ENCODE peak calls at places on chromosomes 11 and 22, in eight cellular contexts. One of them, this sample, is unnamed.

GRCh38 chr22:38947321-38948112 is 9.9 kb upstream of the APOBEC3A start:
- DNase-seq in HepG2: no peak
- DNase-seq in stomach: no peak
- DNase-seq in Peyer's patch: no peak
- DNase-seq in tibial nerve: no peak
- DNase-seq in body of pancreas: peak; percentile 31
- DNase-seq in transverse colon: peak; percentile 11
- DNase-seq in A549: no peak
- DNase-seq in this sample: no peak

GRCh38 chr22:42848941-42849340 is 8.1 kb downstream of the ARFGAP3 start:
- DNase-seq in HepG2: no peak
- DNase-seq in stomach: no peak
- DNase-seq in Peyer's patch: no peak
- DNase-seq in tibial nerve: no peak
- DNase-seq in body of pancreas: peak; percentile 44
- DNase-seq in transverse colon: no peak
- DNase-seq in A549: no peak
- DNase-seq in this sample: no peak

GRCh38 chr11:22340803-22341581 is 2.8 kb downstream of the SLC17A6 start:
- DNase-seq in HepG2: no peak
- DNase-seq in stomach: no peak
- DNase-seq in Peyer's patch: no peak
- DNase-seq in tibial nerve: no peak
- DNase-seq in body of pancreas: no peak
- DNase-seq in transverse colon: no peak
- DNase-seq in A549: no peak
- DNase-seq in this sample: no peak

GRCh38 chr11:31764766-31765165 is 46.4 kb downstream of the PAX6 start:
- DNase-seq in HepG2: no peak
- DNase-seq in stomach: no peak
- DNase-seq in Peyer's patch: no peak
- DNase-seq in tibial nerve: no peak
- DNase-seq in body of pancreas: no peak
- DNase-seq in transverse colon: no peak
- DNase-seq in A549: no peak
- DNase-seq in this sample: no peak

GRCh38 chr11:93370260-93370659 is 39.7 kb downstream of the DEUP1 start:
- DNase-seq in HepG2: no peak
- DNase-seq in stomach: no peak
- DNase-seq in Peyer's patch: no peak
- DNase-seq in tibial nerve: no peak
- DNase-seq in body of pancreas: no peak
- DNase-seq in transverse colon: no peak
- DNase-seq in A549: no peak
- DNase-seq in this sample: no peak

GRCh38 chr11:100965346-100965745 is 164.3 kb downstream of the PGR start:
- DNase-seq in HepG2: no peak
- DNase-seq in stomach: no peak
- DNase-seq in Peyer's patch: no peak
- DNase-seq in tibial nerve: no peak
- DNase-seq in body of pancreas: no peak
- DNase-seq in transverse colon: no peak
- DNase-seq in A549: no peak
- DNase-seq in this sample: no peak

GRCh38 chr22:17782621-17783020 is 8.4 kb upstream of the BID start:
- DNase-seq in HepG2: no peak
- DNase-seq in stomach: no peak
- DNase-seq in Peyer's patch: no peak
- DNase-seq in tibial nerve: no peak
- DNase-seq in body of pancreas: no peak
- DNase-seq in transverse colon: peak; percentile 57
- DNase-seq in A549: no peak
- DNase-seq in this sample: no peak

GRCh38 chr22:43428005-43428485 is 16.2 kb downstream of the MPPED1 start:
- DNase-seq in HepG2: no peak
- DNase-seq in stomach: no peak
- DNase-seq in Peyer's patch: no peak
- DNase-seq in tibial nerve: no peak
- DNase-seq in body of pancreas: no peak
- DNase-seq in transverse colon: no peak
- DNase-seq in A549: no peak
- DNase-seq in this sample: no peak

GRCh38 chr11:71446942-71447688 is 1.1 kb downstream of the DHCR7 start:
- DNase-seq in HepG2: peak; percentile 73
- DNase-seq in stomach: no peak
- DNase-seq in Peyer's patch: no peak
- DNase-seq in tibial nerve: peak; percentile 62
- DNase-seq in body of pancreas: peak; percentile 41
- DNase-seq in transverse colon: peak; percentile 28
- DNase-seq in A549: peak; percentile 18
- DNase-seq in this sample: no peak

GRCh38 chr11:71449596-71449995 is 1.4 kb upstream of the DHCR7 start:
- DNase-seq in HepG2: no peak
- DNase-seq in stomach: no peak
- DNase-seq in Peyer's patch: no peak
- DNase-seq in tibial nerve: no peak
- DNase-seq in body of pancreas: no peak
- DNase-seq in transverse colon: no peak
- DNase-seq in A549: no peak
- DNase-seq in this sample: no peak

GRCh38 chr11:71450507-71450906 is 2.3 kb upstream of the DHCR7 start:
- DNase-seq in HepG2: no peak
- DNase-seq in stomach: no peak
- DNase-seq in Peyer's patch: no peak
- DNase-seq in tibial nerve: no peak
- DNase-seq in body of pancreas: no peak
- DNase-seq in transverse colon: no peak
- DNase-seq in A549: no peak
- DNase-seq in this sample: no peak

GRCh38 chr11:71447791-71448256 is 369 bp downstream of the DHCR7 start:
- DNase-seq in HepG2: no peak
- DNase-seq in stomach: peak; percentile 41
- DNase-seq in Peyer's patch: peak; percentile 37
- DNase-seq in tibial nerve: no peak
- DNase-seq in body of pancreas: no peak
- DNase-seq in transverse colon: peak; percentile 47
- DNase-seq in A549: no peak
- DNase-seq in this sample: no peak

DNA sequence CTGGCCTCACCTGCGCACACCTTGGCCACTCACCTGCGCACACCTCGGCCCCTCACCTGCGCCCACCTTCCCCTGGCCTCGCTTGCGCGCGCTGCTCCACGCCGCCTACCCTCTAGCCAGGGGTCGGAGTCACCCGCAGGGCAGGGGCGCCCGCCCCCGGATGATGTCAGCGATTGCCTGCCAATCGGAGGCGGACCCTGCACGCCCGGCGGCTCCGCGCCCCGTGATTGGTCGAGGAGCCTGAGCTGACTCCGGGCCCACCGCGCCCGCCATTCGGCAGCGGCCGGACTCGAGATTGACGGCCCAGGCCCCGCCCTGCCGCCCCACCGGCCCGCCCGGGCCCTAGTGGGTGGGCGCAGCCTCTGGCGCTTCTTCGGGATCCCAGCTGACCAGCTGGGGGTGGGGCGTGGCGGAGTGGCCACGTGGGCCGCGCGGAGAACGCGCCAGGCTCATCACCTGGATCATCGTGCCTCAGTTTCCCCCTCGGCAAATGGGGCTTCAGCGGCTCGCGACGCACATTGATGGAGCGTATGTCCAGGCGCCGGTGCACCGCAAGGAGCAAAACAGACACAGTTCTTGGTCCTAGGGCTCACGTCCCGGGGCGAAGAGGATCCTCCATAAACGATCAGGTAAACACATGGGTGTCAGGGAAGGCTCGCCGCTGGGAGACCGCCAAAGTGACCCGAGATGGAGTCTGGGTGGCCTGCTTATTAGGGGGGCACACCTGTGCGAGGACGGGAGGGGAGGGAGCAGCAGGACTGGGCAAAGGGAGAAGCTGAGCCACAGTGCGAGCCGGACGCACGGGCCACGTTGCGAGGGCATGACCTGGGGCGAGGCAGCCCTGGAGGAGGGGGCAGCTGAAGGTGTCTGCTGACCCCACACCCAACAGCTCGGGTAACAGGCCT is at the start of gene DHCR7:
- DNase-seq in HepG2: peak; percentile 90
- DNase-seq in stomach: peak; percentile 98
- DNase-seq in Peyer's patch: peak; percentile 96
- DNase-seq in tibial nerve: peak; percentile 74
- DNase-seq in body of pancreas: peak; percentile 96
- DNase-seq in transverse colon: peak; percentile 97
- DNase-seq in A549: peak; percentile 94
- DNase-seq in this sample: peak; percentile 78
- TF ChIP-seq POLR2A in HepG2: peak; percentile 22
- TF ChIP-seq POLR2A in stomach: no peak
- TF ChIP-seq POLR2A in Peyer's patch: peak; percentile 53
- TF ChIP-seq POLR2A in tibial nerve: no peak
- TF ChIP-seq POLR2A in body of pancreas: peak; percentile 34
- TF ChIP-seq POLR2A in transverse colon: peak; percentile 77
- TF ChIP-seq POLR2A in A549: peak; percentile 78
- TF ChIP-seq POLR2A in this sample: no peak

GRCh38 chr11:2790581-2790925 is 90.8 kb upstream of the KCNQ1OT1 start:
- DNase-seq in HepG2: no peak
- DNase-seq in stomach: peak; percentile 19
- DNase-seq in Peyer's patch: no peak
- DNase-seq in tibial nerve: no peak
- DNase-seq in body of pancreas: peak; percentile 1
- DNase-seq in transverse colon: peak; percentile 6
- DNase-seq in A549: no peak
- DNase-seq in this sample: no peak

GRCh38 chr11:2789791-2790580 is 90.2 kb upstream of the KCNQ1OT1 start:
- DNase-seq in HepG2: no peak
- DNase-seq in stomach: peak; percentile 23
- DNase-seq in Peyer's patch: no peak
- DNase-seq in tibial nerve: no peak
- DNase-seq in body of pancreas: peak; percentile 1
- DNase-seq in transverse colon: peak; percentile 4
- DNase-seq in A549: no peak
- DNase-seq in this sample: no peak

GRCh38 chr11:2791139-2791520 is 91.3 kb upstream of the KCNQ1OT1 start:
- DNase-seq in HepG2: no peak
- DNase-seq in stomach: peak; percentile 45
- DNase-seq in Peyer's patch: no peak
- DNase-seq in tibial nerve: no peak
- DNase-seq in body of pancreas: peak; percentile 1
- DNase-seq in transverse colon: peak; percentile 7
- DNase-seq in A549: no peak
- DNase-seq in this sample: no peak

GRCh38 chr11:2792376-2793250 is 92.8 kb upstream of the KCNQ1OT1 start:
- DNase-seq in HepG2: no peak
- DNase-seq in stomach: peak; percentile 25
- DNase-seq in Peyer's patch: no peak
- DNase-seq in tibial nerve: no peak
- DNase-seq in body of pancreas: peak; percentile 1
- DNase-seq in transverse colon: peak; percentile 7
- DNase-seq in A549: no peak
- DNase-seq in this sample: peak; percentile 81

DNA sequence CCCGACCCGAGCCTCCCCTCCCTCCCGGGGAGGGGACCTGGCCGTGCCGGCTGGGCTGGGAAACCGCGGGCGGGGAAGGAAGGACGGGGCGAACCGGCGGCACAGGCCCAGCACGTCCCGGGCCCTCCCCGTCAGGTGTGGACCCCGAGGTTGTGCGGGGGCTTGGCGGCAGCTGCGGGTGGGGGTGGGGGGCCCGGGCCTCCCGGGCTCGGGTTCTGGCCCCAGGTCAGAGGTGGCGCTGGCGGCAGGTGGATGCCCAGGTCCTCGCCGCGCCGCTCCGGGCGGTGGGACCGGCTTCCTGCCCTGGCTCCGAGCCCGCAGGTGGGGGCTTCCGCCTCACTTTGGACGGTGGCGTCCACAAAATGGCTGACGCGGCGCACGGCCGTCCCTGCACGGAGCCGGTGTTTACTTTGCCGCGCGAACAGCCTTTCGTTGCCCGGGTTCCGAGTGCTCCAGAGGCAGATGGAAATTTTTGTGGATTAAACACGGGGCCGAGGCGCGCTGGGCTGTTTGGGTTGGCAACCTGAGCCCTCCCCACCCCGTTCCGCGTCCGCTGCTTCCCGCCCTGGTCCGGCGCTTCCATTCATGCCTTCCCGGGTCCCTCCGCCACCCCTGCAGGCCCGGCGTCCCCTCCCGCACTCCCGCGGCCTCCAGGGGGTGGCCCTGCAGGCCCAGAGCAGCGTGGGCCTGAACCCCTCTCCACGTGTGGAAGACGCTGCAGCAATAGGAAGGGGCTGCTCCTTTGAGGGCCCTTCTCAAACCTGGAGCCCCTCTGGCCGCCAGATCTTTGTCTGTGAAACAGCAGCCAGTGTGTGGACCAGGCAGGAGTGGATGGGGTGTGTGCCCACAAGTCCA is 92.0 kb upstream of the KCNQ1OT1 start:
- DNase-seq in HepG2: no peak
- DNase-seq in stomach: peak; percentile 61
- DNase-seq in Peyer's patch: no peak
- DNase-seq in tibial nerve: no peak
- DNase-seq in body of pancreas: peak; percentile 6
- DNase-seq in transverse colon: peak; percentile 14
- DNase-seq in A549: no peak
- DNase-seq in this sample: peak; percentile 82
- H3K4me3 ChIP-seq in HepG2: no peak overlapping the region
- H3K4me3 ChIP-seq in stomach: peak overlapping the region; percentile 55
- H3K4me3 ChIP-seq in Peyer's patch: peak overlapping the region; percentile 39
- H3K4me3 ChIP-seq in tibial nerve: peak overlapping the region; percentile 47
- H3K4me3 ChIP-seq in body of pancreas: no peak overlapping the region
- H3K4me3 ChIP-seq in transverse colon: peak overlapping the region; percentile 40
- H3K4me3 ChIP-seq in A549: no peak overlapping the region
- H3K4me3 ChIP-seq in this sample: no peak overlapping the region

GRCh38 chr22:50199251-50199721 is 1.5 kb upstream of the SELENOO start:
- DNase-seq in HepG2: no peak
- DNase-seq in stomach: no peak
- DNase-seq in Peyer's patch: no peak
- DNase-seq in tibial nerve: no peak
- DNase-seq in body of pancreas: no peak
- DNase-seq in transverse colon: no peak
- DNase-seq in A549: no peak
- DNase-seq in this sample: no peak

GRCh38 chr22:50197856-50198623 is 2.8 kb upstream of the SELENOO start:
- DNase-seq in HepG2: no peak
- DNase-seq in stomach: no peak
- DNase-seq in Peyer's patch: no peak
- DNase-seq in tibial nerve: no peak
- DNase-seq in body of pancreas: no peak
- DNase-seq in transverse colon: no peak
- DNase-seq in A549: no peak
- DNase-seq in this sample: no peak

GRCh38 chr22:50196256-50196655 is 4.6 kb upstream of the SELENOO start:
- DNase-seq in HepG2: no peak
- DNase-seq in stomach: no peak
- DNase-seq in Peyer's patch: no peak
- DNase-seq in tibial nerve: no peak
- DNase-seq in body of pancreas: no peak
- DNase-seq in transverse colon: no peak
- DNase-seq in A549: no peak
- DNase-seq in this sample: no peak

GRCh38 chr22:50198624-50199017 is 2.2 kb upstream of the SELENOO start:
- DNase-seq in HepG2: no peak
- DNase-seq in stomach: no peak
- DNase-seq in Peyer's patch: no peak
- DNase-seq in tibial nerve: no peak
- DNase-seq in body of pancreas: no peak
- DNase-seq in transverse colon: no peak
- DNase-seq in A549: no peak
- DNase-seq in this sample: no peak

DNA sequence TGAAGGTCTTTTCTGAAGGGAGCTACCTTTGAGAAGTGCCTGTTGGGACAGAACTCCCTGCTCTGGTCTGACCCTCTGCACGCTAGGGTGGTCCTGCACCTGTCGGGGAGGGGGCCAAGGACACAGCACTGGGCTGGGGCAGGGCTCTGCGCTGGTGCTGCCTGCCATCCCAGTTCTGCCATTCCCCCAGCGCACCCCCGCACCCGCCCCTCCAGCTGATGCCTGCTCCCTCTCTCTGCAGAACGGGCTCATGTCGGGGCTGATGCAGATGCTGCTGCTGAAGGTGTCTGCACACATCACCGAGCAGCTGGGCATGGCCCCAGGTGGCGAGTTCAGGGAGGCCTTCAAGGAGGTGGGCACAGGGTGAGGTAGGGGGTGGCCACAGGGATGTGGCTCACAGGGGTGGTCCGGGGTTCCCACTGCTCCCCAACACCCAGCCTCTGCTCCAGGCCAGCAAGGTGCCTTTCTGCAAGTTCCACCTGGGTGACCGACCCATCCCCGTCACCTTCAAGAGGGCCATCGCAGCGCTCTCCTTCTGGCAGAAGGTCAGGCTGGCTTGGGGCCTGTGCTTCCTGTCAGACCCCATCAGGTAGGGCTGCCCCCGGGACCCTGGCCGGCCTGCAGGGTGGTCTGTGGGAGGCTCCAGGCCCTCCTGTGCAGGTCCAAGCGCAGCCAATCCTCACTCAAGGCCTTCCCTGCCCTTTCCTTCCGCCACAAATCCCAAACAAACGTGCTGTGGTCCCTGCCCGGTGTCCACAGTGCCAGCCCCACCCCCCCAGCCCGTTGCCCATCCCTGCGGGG is 3.6 kb upstream of the SELENOO start:
- DNase-seq in HepG2: no peak
- DNase-seq in stomach: no peak
- DNase-seq in Peyer's patch: no peak
- DNase-seq in tibial nerve: no peak
- DNase-seq in body of pancreas: no peak
- DNase-seq in transverse colon: no peak
- DNase-seq in A549: no peak
- DNase-seq in this sample: no peak
- TF ChIP-seq POLR2A in HepG2: no peak
- TF ChIP-seq POLR2A in stomach: no peak
- TF ChIP-seq POLR2A in Peyer's patch: no peak
- TF ChIP-seq POLR2A in tibial nerve: no peak
- TF ChIP-seq POLR2A in body of pancreas: no peak
- TF ChIP-seq POLR2A in transverse colon: no peak
- TF ChIP-seq POLR2A in A549: no peak
- TF ChIP-seq POLR2A in this sample: no peak

GRCh38 chr22:25451480-25452114 is 112.9 kb upstream of the GRK3 start:
- DNase-seq in HepG2: no peak
- DNase-seq in stomach: no peak
- DNase-seq in Peyer's patch: no peak
- DNase-seq in tibial nerve: no peak
- DNase-seq in body of pancreas: no peak
- DNase-seq in transverse colon: no peak
- DNase-seq in A549: no peak
- DNase-seq in this sample: no peak
- H3K4me3 ChIP-seq in HepG2: no peak overlapping the region
- H3K4me3 ChIP-seq in stomach: no peak overlapping the region
- H3K4me3 ChIP-seq in Peyer's patch: no peak overlapping the region
- H3K4me3 ChIP-seq in tibial nerve: no peak overlapping the region
- H3K4me3 ChIP-seq in body of pancreas: no peak overlapping the region
- H3K4me3 ChIP-seq in transverse colon: no peak overlapping the region
- H3K4me3 ChIP-seq in A549: no peak overlapping the region
- H3K4me3 ChIP-seq in this sample: no peak overlapping the region